ENCODE peak calls at places on chromosomes 11 and 22, in five cellular contexts. One of them, this sample, is unnamed.

GRCh38 chr11:61551630-61552029 is 29.2 kb downstream of the SYT7 start:
- DNase-seq in neuronal stem cell: no peak
- DNase-seq in IMR-90: peak
- DNase-seq in mesendoderm: no peak
- DNase-seq in mesenchymal stem cell: no peak
- DNase-seq in this sample: no peak

GRCh38 chr11:71176812-71177211 is 75.6 kb downstream of the SHANK2 start:
- DNase-seq in neuronal stem cell: no peak
- DNase-seq in IMR-90: peak
- DNase-seq in mesendoderm: peak
- DNase-seq in mesenchymal stem cell: peak
- DNase-seq in this sample: no peak

GRCh38 chr11:80462211-80462610 is 1021.4 kb upstream of the TENM4 start:
- DNase-seq in neuronal stem cell: no peak
- DNase-seq in IMR-90: no peak
- DNase-seq in mesendoderm: no peak
- DNase-seq in mesenchymal stem cell: peak
- DNase-seq in this sample: no peak

GRCh38 chr11:122601131-122602125 is 54.1 kb upstream of the UBASH3B start:
- DNase-seq in neuronal stem cell: no peak
- DNase-seq in IMR-90: peak
- DNase-seq in mesendoderm: peak
- DNase-seq in mesenchymal stem cell: peak
- DNase-seq in this sample: no peak

GRCh38 chr11:131065435-131066295 is 149.4 kb upstream of the SNX19 start:
- DNase-seq in neuronal stem cell: no peak
- DNase-seq in IMR-90: no peak
- DNase-seq in mesendoderm: no peak
- DNase-seq in mesenchymal stem cell: no peak
- DNase-seq in this sample: no peak

GRCh38 chr11:7484645-7485044 is 661 bp upstream of the OLFML1 start:
- DNase-seq in neuronal stem cell: no peak
- DNase-seq in IMR-90: no peak
- DNase-seq in mesendoderm: peak
- DNase-seq in mesenchymal stem cell: no peak
- DNase-seq in this sample: no peak

GRCh38 chr11:65279713-65280459 is 18.1 kb downstream of the POLA2 start:
- DNase-seq in neuronal stem cell: no peak
- DNase-seq in IMR-90: peak
- DNase-seq in mesendoderm: no peak
- DNase-seq in mesenchymal stem cell: peak
- DNase-seq in this sample: no peak

GRCh38 chr11:64444838-64445441 is 86.0 kb downstream of the RPS6KA4 start:
- DNase-seq in neuronal stem cell: no peak
- DNase-seq in IMR-90: peak
- DNase-seq in mesendoderm: peak
- DNase-seq in mesenchymal stem cell: peak
- DNase-seq in this sample: no peak

GRCh38 chr22:35918466-35918865 is 110.2 kb downstream of the RBFOX2 start:
- DNase-seq in neuronal stem cell: no peak
- DNase-seq in IMR-90: no peak
- DNase-seq in mesendoderm: no peak
- DNase-seq in mesenchymal stem cell: no peak
- DNase-seq in this sample: no peak

GRCh38 chr22:39819429-39819828 is 74.1 kb downstream of the ENTHD1 start:
- DNase-seq in neuronal stem cell: no peak
- DNase-seq in IMR-90: no peak
- DNase-seq in mesendoderm: no peak
- DNase-seq in mesenchymal stem cell: no peak
- DNase-seq in this sample: no peak

GRCh38 chr11:130454495-130455262 is 6.2 kb downstream of the ADAMTS15 start:
- DNase-seq in neuronal stem cell: no peak
- DNase-seq in IMR-90: peak
- DNase-seq in mesendoderm: no peak
- DNase-seq in mesenchymal stem cell: peak
- DNase-seq in this sample: no peak

GRCh38 chr11:70067591-70068341 is 10.4 kb upstream of the ANO1 start:
- DNase-seq in neuronal stem cell: peak
- DNase-seq in IMR-90: no peak
- DNase-seq in mesendoderm: peak
- DNase-seq in mesenchymal stem cell: no peak
- DNase-seq in this sample: peak

GRCh38 chr11:827146-827860 is 416 bp upstream of the CRACR2B start:
- DNase-seq in neuronal stem cell: no peak
- DNase-seq in IMR-90: no peak
- DNase-seq in mesendoderm: peak
- DNase-seq in mesenchymal stem cell: no peak
- DNase-seq in this sample: peak

GRCh38 chr22:31446767-31447166 is 42.9 kb downstream of the EIF4ENIF1 start:
- DNase-seq in neuronal stem cell: no peak
- DNase-seq in IMR-90: no peak
- DNase-seq in mesendoderm: no peak
- DNase-seq in mesenchymal stem cell: no peak
- DNase-seq in this sample: no peak

GRCh38 chr11:130980463-130980862 is 64.2 kb upstream of the SNX19 start:
- DNase-seq in neuronal stem cell: no peak
- DNase-seq in IMR-90: no peak
- DNase-seq in mesendoderm: no peak
- DNase-seq in mesenchymal stem cell: no peak
- DNase-seq in this sample: no peak

GRCh38 chr11:83711035-83711630 is 425.0 kb upstream of the CCDC90B start:
- DNase-seq in neuronal stem cell: no peak
- DNase-seq in IMR-90: peak
- DNase-seq in mesendoderm: peak
- DNase-seq in mesenchymal stem cell: no peak
- DNase-seq in this sample: no peak

GRCh38 chr11:56513280-56513679 is 22.1 kb upstream of the OR5M8 start:
- DNase-seq in neuronal stem cell: no peak
- DNase-seq in IMR-90: no peak
- DNase-seq in mesendoderm: no peak
- DNase-seq in mesenchymal stem cell: no peak
- DNase-seq in this sample: no peak

GRCh38 chr22:35343664-35344550 is 37.0 kb upstream of the HMOX1 start:
- DNase-seq in neuronal stem cell: no peak
- DNase-seq in IMR-90: no peak
- DNase-seq in mesendoderm: no peak
- DNase-seq in mesenchymal stem cell: no peak
- DNase-seq in this sample: no peak

GRCh38 chr11:128476729-128477128 is 110.6 kb downstream of the ETS1 start:
- DNase-seq in neuronal stem cell: no peak
- DNase-seq in IMR-90: no peak
- DNase-seq in mesendoderm: peak
- DNase-seq in mesenchymal stem cell: no peak
- DNase-seq in this sample: no peak

GRCh38 chr22:33913188-33913587 is 7.1 kb downstream of the LARGE1 start:
- DNase-seq in neuronal stem cell: no peak
- DNase-seq in IMR-90: no peak
- DNase-seq in mesendoderm: no peak
- DNase-seq in mesenchymal stem cell: no peak
- DNase-seq in this sample: no peak

GRCh38 chr11:28833670-28834069 is 725.5 kb downstream of the METTL15 start:
- DNase-seq in neuronal stem cell: no peak
- DNase-seq in IMR-90: peak
- DNase-seq in mesendoderm: peak
- DNase-seq in mesenchymal stem cell: peak
- DNase-seq in this sample: no peak

GRCh38 chr11:4025248-4025956 is 69.2 kb upstream of the RRM1 start:
- DNase-seq in neuronal stem cell: no peak
- DNase-seq in IMR-90: peak
- DNase-seq in mesendoderm: no peak
- DNase-seq in mesenchymal stem cell: peak
- DNase-seq in this sample: no peak

GRCh38 chr22:49710746-49711145 is 116.9 kb downstream of the BRD1 start:
- DNase-seq in neuronal stem cell: no peak
- DNase-seq in IMR-90: no peak
- DNase-seq in mesendoderm: no peak
- DNase-seq in mesenchymal stem cell: no peak
- DNase-seq in this sample: no peak

GRCh38 chr11:59918494-59918893 is 19.7 kb upstream of the OOSP1 start:
- DNase-seq in neuronal stem cell: no peak
- DNase-seq in IMR-90: no peak
- DNase-seq in mesendoderm: no peak
- DNase-seq in mesenchymal stem cell: peak
- DNase-seq in this sample: no peak

GRCh38 chr22:27627444-27627833 is 174.1 kb downstream of the MN1 start:
- DNase-seq in neuronal stem cell: no peak
- DNase-seq in IMR-90: no peak
- DNase-seq in mesendoderm: peak
- DNase-seq in mesenchymal stem cell: peak
- DNase-seq in this sample: no peak

GRCh38 chr11:121829159-121829643 is 286.8 kb downstream of the BLID start:
- DNase-seq in neuronal stem cell: no peak
- DNase-seq in IMR-90: peak
- DNase-seq in mesendoderm: no peak
- DNase-seq in mesenchymal stem cell: peak
- DNase-seq in this sample: no peak

GRCh38 chr11:101909087-101909486 is 5.7 kb upstream of the CEP126 start:
- DNase-seq in neuronal stem cell: no peak
- DNase-seq in IMR-90: no peak
- DNase-seq in mesendoderm: no peak
- DNase-seq in mesenchymal stem cell: no peak
- DNase-seq in this sample: no peak

GRCh38 chr11:65429724-65430405 is 7.3 kb downstream of the NEAT1 start:
- DNase-seq in neuronal stem cell: no peak
- DNase-seq in IMR-90: peak
- DNase-seq in mesendoderm: no peak
- DNase-seq in mesenchymal stem cell: peak
- DNase-seq in this sample: no peak

GRCh38 chr11:112630496-112630895 is 330.7 kb upstream of the NCAM1 start:
- DNase-seq in neuronal stem cell: no peak
- DNase-seq in IMR-90: no peak
- DNase-seq in mesendoderm: no peak
- DNase-seq in mesenchymal stem cell: no peak
- DNase-seq in this sample: no peak

GRCh38 chr11:13875643-13876042 is 86.9 kb upstream of the SPON1 start:
- DNase-seq in neuronal stem cell: peak
- DNase-seq in IMR-90: no peak
- DNase-seq in mesendoderm: no peak
- DNase-seq in mesenchymal stem cell: no peak
- DNase-seq in this sample: no peak

GRCh38 chr11:43521471-43521870 is 159.1 kb upstream of the HSD17B12 start:
- DNase-seq in neuronal stem cell: no peak
- DNase-seq in IMR-90: no peak
- DNase-seq in mesendoderm: no peak
- DNase-seq in mesenchymal stem cell: no peak
- DNase-seq in this sample: no peak

DNA sequence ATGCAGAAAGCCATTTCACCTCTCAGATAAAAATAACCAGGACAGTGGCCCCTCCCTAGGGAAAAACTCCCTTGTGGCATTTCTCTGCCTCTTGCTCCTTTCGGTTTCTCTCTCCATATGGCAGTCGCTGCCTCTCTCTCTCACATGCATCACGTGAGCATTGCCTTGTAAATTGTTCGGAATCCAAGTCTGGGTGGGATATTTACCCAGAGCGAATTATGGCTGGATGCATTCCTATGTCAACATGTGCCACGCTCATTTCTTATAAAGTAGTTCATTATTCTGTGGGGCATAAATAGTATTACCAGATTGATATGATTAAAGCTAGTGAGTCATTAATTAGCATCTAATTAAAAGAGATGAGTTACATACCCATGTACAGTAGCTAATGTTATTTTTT is 392.9 kb downstream of the INSC start:
- DNase-seq in neuronal stem cell: no peak
- DNase-seq in IMR-90: no peak
- DNase-seq in mesendoderm: no peak
- DNase-seq in mesenchymal stem cell: no peak
- DNase-seq in this sample: no peak
- H2BK120ac ChIP-seq in neuronal stem cell: no peak
- H2BK120ac ChIP-seq in IMR-90: no peak
- H2BK120ac ChIP-seq in mesendoderm: no peak
- H2BK120ac ChIP-seq in mesenchymal stem cell: no peak
- H2BK120ac ChIP-seq in this sample: no peak

DNA sequence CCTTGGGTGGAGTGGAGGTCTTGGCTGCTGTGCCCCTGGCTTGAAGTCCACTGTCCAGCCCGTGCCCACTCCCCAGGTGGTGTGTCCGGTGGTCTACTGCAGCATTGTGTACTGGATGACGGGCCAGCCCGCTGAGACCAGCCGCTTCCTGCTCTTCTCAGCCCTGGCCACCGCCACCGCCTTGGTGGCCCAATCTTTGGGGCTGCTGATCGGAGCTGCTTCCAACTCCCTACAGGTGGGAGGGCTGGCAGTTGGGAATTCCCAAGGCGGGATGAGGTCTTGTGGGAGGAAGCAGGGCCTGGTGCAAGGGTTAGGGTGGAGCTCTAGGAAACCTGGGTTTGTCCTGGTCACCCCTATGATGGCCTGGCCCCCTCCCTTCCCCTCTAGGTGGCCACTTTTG is 8.4 kb upstream of the NLRX1 start:
- DNase-seq in neuronal stem cell: no peak
- DNase-seq in IMR-90: no peak
- DNase-seq in mesendoderm: no peak
- DNase-seq in mesenchymal stem cell: no peak
- DNase-seq in this sample: no peak
- H2BK120ac ChIP-seq in neuronal stem cell: no peak
- H2BK120ac ChIP-seq in IMR-90: no peak
- H2BK120ac ChIP-seq in mesendoderm: no peak
- H2BK120ac ChIP-seq in mesenchymal stem cell: no peak
- H2BK120ac ChIP-seq in this sample: no peak

GRCh38 chr11:20022363-20023081 is 137.8 kb downstream of the DBX1 start:
- DNase-seq in neuronal stem cell: peak
- DNase-seq in IMR-90: peak
- DNase-seq in mesendoderm: peak
- DNase-seq in mesenchymal stem cell: peak
- DNase-seq in this sample: peak

GRCh38 chr11:20021212-20021611 is 139.1 kb downstream of the DBX1 start:
- DNase-seq in neuronal stem cell: no peak
- DNase-seq in IMR-90: no peak
- DNase-seq in mesendoderm: no peak
- DNase-seq in mesenchymal stem cell: no peak
- DNase-seq in this sample: no peak

GRCh38 chr11:20021771-20022362 is 138.4 kb downstream of the DBX1 start:
- DNase-seq in neuronal stem cell: no peak
- DNase-seq in IMR-90: no peak
- DNase-seq in mesendoderm: no peak
- DNase-seq in mesenchymal stem cell: no peak
- DNase-seq in this sample: peak

GRCh38 chr11:20024172-20024935 is 135.9 kb downstream of the DBX1 start:
- DNase-seq in neuronal stem cell: no peak
- DNase-seq in IMR-90: no peak
- DNase-seq in mesendoderm: no peak
- DNase-seq in mesenchymal stem cell: no peak
- DNase-seq in this sample: no peak

DNA sequence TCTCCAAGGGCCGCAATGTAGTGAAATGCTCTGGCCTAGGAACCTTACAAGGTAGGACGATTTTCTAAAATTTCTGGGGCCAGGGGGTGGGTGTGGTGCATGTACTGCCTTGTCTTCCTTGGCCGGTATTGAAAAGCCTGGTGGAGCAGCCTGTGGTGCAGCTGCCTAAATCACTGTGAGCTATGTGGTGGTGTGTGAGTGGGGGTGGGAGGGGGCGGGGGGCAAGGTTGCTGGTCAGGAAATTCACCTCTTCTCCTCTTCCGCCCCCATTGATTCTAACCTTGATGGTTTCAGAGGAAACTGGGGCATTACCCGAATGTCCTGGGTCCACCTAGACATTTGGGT is 137.2 kb downstream of the DBX1 start:
- DNase-seq in neuronal stem cell: no peak
- DNase-seq in IMR-90: no peak
- DNase-seq in mesendoderm: no peak
- DNase-seq in mesenchymal stem cell: no peak
- DNase-seq in this sample: no peak
- H2BK120ac ChIP-seq in neuronal stem cell: no peak
- H2BK120ac ChIP-seq in IMR-90: peak
- H2BK120ac ChIP-seq in mesendoderm: peak
- H2BK120ac ChIP-seq in mesenchymal stem cell: peak
- H2BK120ac ChIP-seq in this sample: no peak

GRCh38 chr22:44701187-44701586 is 817 bp upstream of the PRR5 start:
- DNase-seq in neuronal stem cell: no peak
- DNase-seq in IMR-90: no peak
- DNase-seq in mesendoderm: no peak
- DNase-seq in mesenchymal stem cell: no peak
- DNase-seq in this sample: no peak
- H2BK120ac ChIP-seq in neuronal stem cell: no peak
- H2BK120ac ChIP-seq in IMR-90: peak
- H2BK120ac ChIP-seq in mesendoderm: no peak
- H2BK120ac ChIP-seq in mesenchymal stem cell: peak
- H2BK120ac ChIP-seq in this sample: no peak

This sample was measured in H9.